ENCODE peak calls at places on chromosomes 11 and 22, in ten cellular contexts. One of them, this sample, is unnamed.
A peak's percentile ranks its signal among the peaks of the same experiment; 100 is the strongest.

GRCh38 chr11:77199346-77199745 is 71.3 kb downstream of the MYO7A start:
- DNase-seq in mucosa of descending colon: peak; percentile 39
- DNase-seq in heart left ventricle: no peak
- DNase-seq in left ventricle myocardium inferior: no peak
- DNase-seq in hepatocyte: no peak
- DNase-seq in astrocyte of the spinal cord: no peak
- DNase-seq in GM06990: no peak
- DNase-seq in transverse colon: no peak
- DNase-seq in stomach: peak; percentile 17
- DNase-seq in PC-3: no peak
- DNase-seq in this sample: no peak

GRCh38 chr11:68090706-68091105 is 30.5 kb downstream of the CHKA start:
- DNase-seq in mucosa of descending colon: no peak
- DNase-seq in heart left ventricle: no peak
- DNase-seq in left ventricle myocardium inferior: no peak
- DNase-seq in hepatocyte: no peak
- DNase-seq in astrocyte of the spinal cord: no peak
- DNase-seq in GM06990: no peak
- DNase-seq in transverse colon: peak; percentile 43
- DNase-seq in stomach: no peak
- DNase-seq in PC-3: peak; percentile 39
- DNase-seq in this sample: no peak

GRCh38 chr11:17642980-17643379 is 76.4 kb upstream of the MYOD1 start:
- DNase-seq in mucosa of descending colon: no peak
- DNase-seq in heart left ventricle: no peak
- DNase-seq in left ventricle myocardium inferior: no peak
- DNase-seq in hepatocyte: no peak
- DNase-seq in astrocyte of the spinal cord: no peak
- DNase-seq in GM06990: no peak
- DNase-seq in transverse colon: no peak
- DNase-seq in stomach: no peak
- DNase-seq in PC-3: no peak
- DNase-seq in this sample: no peak

GRCh38 chr11:128240546-128240945 is 346.8 kb downstream of the ETS1 start:
- DNase-seq in mucosa of descending colon: no peak
- DNase-seq in heart left ventricle: no peak
- DNase-seq in left ventricle myocardium inferior: no peak
- DNase-seq in hepatocyte: no peak
- DNase-seq in astrocyte of the spinal cord: peak; percentile 16
- DNase-seq in GM06990: no peak
- DNase-seq in transverse colon: no peak
- DNase-seq in stomach: no peak
- DNase-seq in PC-3: no peak
- DNase-seq in this sample: peak; percentile 75

GRCh38 chr22:37189011-37189466 is 992 bp upstream of the C1QTNF6 start:
- DNase-seq in mucosa of descending colon: peak; percentile 25
- DNase-seq in heart left ventricle: no peak
- DNase-seq in left ventricle myocardium inferior: peak; percentile 8
- DNase-seq in hepatocyte: no peak
- DNase-seq in astrocyte of the spinal cord: no peak
- DNase-seq in GM06990: no peak
- DNase-seq in transverse colon: no peak
- DNase-seq in stomach: no peak
- DNase-seq in PC-3: peak; percentile 82
- DNase-seq in this sample: peak; percentile 11

GRCh38 chr11:86673872-86674750 is 1.7 kb upstream of the ME3 start:
- DNase-seq in mucosa of descending colon: no peak
- DNase-seq in heart left ventricle: no peak
- DNase-seq in left ventricle myocardium inferior: no peak
- DNase-seq in hepatocyte: no peak
- DNase-seq in astrocyte of the spinal cord: no peak
- DNase-seq in GM06990: no peak
- DNase-seq in transverse colon: peak; percentile 53
- DNase-seq in stomach: no peak
- DNase-seq in PC-3: peak; percentile 36
- DNase-seq in this sample: no peak

GRCh38 chr22:50599816-50600454 is 658 bp upstream of the MAPK8IP2 start:
- DNase-seq in mucosa of descending colon: no peak
- DNase-seq in heart left ventricle: peak; percentile 71
- DNase-seq in left ventricle myocardium inferior: peak; percentile 56
- DNase-seq in hepatocyte: peak; percentile 79
- DNase-seq in astrocyte of the spinal cord: no peak
- DNase-seq in GM06990: no peak
- DNase-seq in transverse colon: peak; percentile 49
- DNase-seq in stomach: peak; percentile 59
- DNase-seq in PC-3: peak; percentile 14
- DNase-seq in this sample: no peak

GRCh38 chr11:64060861-64061444 is 25.2 kb downstream of the FLRT1 start:
- DNase-seq in mucosa of descending colon: no peak
- DNase-seq in heart left ventricle: peak; percentile 46
- DNase-seq in left ventricle myocardium inferior: peak; percentile 42
- DNase-seq in hepatocyte: peak; percentile 73
- DNase-seq in astrocyte of the spinal cord: peak; percentile 4
- DNase-seq in GM06990: peak; percentile 41
- DNase-seq in transverse colon: peak; percentile 29
- DNase-seq in stomach: peak; percentile 28
- DNase-seq in PC-3: no peak
- DNase-seq in this sample: peak; percentile 10

GRCh38 chr22:17980638-17981051 is 43.7 kb downstream of the MICAL3 start:
- DNase-seq in mucosa of descending colon: peak; percentile 84
- DNase-seq in heart left ventricle: no peak
- DNase-seq in left ventricle myocardium inferior: peak; percentile 31
- DNase-seq in hepatocyte: peak; percentile 73
- DNase-seq in astrocyte of the spinal cord: no peak
- DNase-seq in GM06990: peak; percentile 32
- DNase-seq in transverse colon: peak; percentile 81
- DNase-seq in stomach: peak; percentile 48
- DNase-seq in PC-3: no peak
- DNase-seq in this sample: peak; percentile 23

GRCh38 chr22:30252411-30253204 is 6.0 kb upstream of the LIF start:
- DNase-seq in mucosa of descending colon: peak; percentile 85
- DNase-seq in heart left ventricle: no peak
- DNase-seq in left ventricle myocardium inferior: no peak
- DNase-seq in hepatocyte: no peak
- DNase-seq in astrocyte of the spinal cord: no peak
- DNase-seq in GM06990: no peak
- DNase-seq in transverse colon: peak; percentile 78
- DNase-seq in stomach: peak; percentile 41
- DNase-seq in PC-3: peak; percentile 86
- DNase-seq in this sample: no peak

GRCh38 chr11:45610627-45611026 is 54.8 kb downstream of the CHST1 start:
- DNase-seq in mucosa of descending colon: no peak
- DNase-seq in heart left ventricle: no peak
- DNase-seq in left ventricle myocardium inferior: no peak
- DNase-seq in hepatocyte: no peak
- DNase-seq in astrocyte of the spinal cord: no peak
- DNase-seq in GM06990: no peak
- DNase-seq in transverse colon: no peak
- DNase-seq in stomach: no peak
- DNase-seq in PC-3: no peak
- DNase-seq in this sample: no peak

GRCh38 chr11:77449784-77450183 is 24.1 kb downstream of the PAK1 start:
- DNase-seq in mucosa of descending colon: no peak
- DNase-seq in heart left ventricle: no peak
- DNase-seq in left ventricle myocardium inferior: no peak
- DNase-seq in hepatocyte: no peak
- DNase-seq in astrocyte of the spinal cord: no peak
- DNase-seq in GM06990: no peak
- DNase-seq in transverse colon: no peak
- DNase-seq in stomach: no peak
- DNase-seq in PC-3: no peak
- DNase-seq in this sample: no peak

GRCh38 chr22:44729391-44730012 is 22.9 kb upstream of the ARHGAP8 start:
- DNase-seq in mucosa of descending colon: no peak
- DNase-seq in heart left ventricle: peak; percentile 72
- DNase-seq in left ventricle myocardium inferior: peak; percentile 57
- DNase-seq in hepatocyte: peak; percentile 68
- DNase-seq in astrocyte of the spinal cord: peak; percentile 50
- DNase-seq in GM06990: no peak
- DNase-seq in transverse colon: no peak
- DNase-seq in stomach: no peak
- DNase-seq in PC-3: no peak
- DNase-seq in this sample: peak; percentile 66

DNA sequence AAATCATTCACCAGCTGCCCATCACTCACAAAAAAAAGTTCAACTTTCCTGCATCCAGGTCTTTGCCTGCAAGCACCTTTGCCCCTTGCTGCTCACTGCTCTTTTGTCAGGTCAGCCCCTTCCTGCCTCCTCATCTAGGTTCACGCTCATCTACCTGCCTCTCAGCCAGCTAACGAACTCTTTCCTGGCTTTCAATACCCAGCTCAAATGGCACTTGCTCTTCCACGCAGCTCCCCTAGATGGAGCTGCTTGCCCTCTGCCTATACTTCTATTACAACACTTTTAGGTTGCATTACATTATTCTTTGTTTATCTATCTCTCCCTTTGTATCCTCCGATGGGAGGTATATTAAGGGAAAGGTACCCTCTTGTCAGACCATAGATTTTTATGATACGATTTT is 78.9 kb upstream of the TBCEL start:
- DNase-seq in mucosa of descending colon: no peak
- DNase-seq in heart left ventricle: no peak
- DNase-seq in left ventricle myocardium inferior: no peak
- DNase-seq in hepatocyte: no peak
- DNase-seq in astrocyte of the spinal cord: no peak
- DNase-seq in GM06990: no peak
- DNase-seq in transverse colon: no peak
- DNase-seq in stomach: no peak
- DNase-seq in PC-3: no peak
- DNase-seq in this sample: no peak
- TF ChIP-seq CTCF in mucosa of descending colon: no peak
- TF ChIP-seq CTCF in heart left ventricle: no peak
- TF ChIP-seq CTCF in left ventricle myocardium inferior: peak; percentile 24
- TF ChIP-seq CTCF in hepatocyte: no peak
- TF ChIP-seq CTCF in astrocyte of the spinal cord: peak; percentile 19
- TF ChIP-seq CTCF in GM06990: peak; percentile 34
- TF ChIP-seq CTCF in transverse colon: no peak
- TF ChIP-seq CTCF in stomach: no peak
- TF ChIP-seq CTCF in PC-3: peak; percentile 62
- TF ChIP-seq CTCF in this sample: peak; percentile 21

DNA sequence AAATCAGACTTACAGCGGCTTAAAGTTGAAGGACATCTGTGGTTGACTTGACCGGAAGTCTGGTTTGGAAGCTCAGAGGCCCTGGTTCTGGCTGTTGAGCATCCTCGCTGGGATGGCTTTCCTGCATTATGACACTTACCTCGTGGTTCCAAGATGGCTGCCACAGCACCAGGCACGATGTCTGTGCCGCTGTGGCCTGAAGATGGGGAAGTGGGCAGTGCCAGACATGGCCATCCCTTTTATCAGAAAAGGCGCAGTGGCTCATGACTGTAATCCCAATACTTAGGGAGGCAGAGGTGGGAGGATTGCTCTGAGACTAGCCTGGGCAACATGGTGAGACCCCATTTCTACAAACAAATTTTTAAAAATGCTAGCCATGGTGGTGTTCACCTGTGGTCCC is 40.5 kb downstream of the CD82 start:
- DNase-seq in mucosa of descending colon: no peak
- DNase-seq in heart left ventricle: no peak
- DNase-seq in left ventricle myocardium inferior: no peak
- DNase-seq in hepatocyte: no peak
- DNase-seq in astrocyte of the spinal cord: no peak
- DNase-seq in GM06990: no peak
- DNase-seq in transverse colon: no peak
- DNase-seq in stomach: no peak
- DNase-seq in PC-3: no peak
- DNase-seq in this sample: no peak
- H3K4me3 ChIP-seq in mucosa of descending colon: no peak overlapping the region
- H3K4me3 ChIP-seq in heart left ventricle: no peak overlapping the region
- H3K4me3 ChIP-seq in left ventricle myocardium inferior: no peak overlapping the region
- H3K4me3 ChIP-seq in hepatocyte: no peak overlapping the region
- H3K4me3 ChIP-seq in astrocyte of the spinal cord: no peak overlapping the region
- H3K4me3 ChIP-seq in GM06990: no peak overlapping the region
- H3K4me3 ChIP-seq in transverse colon: no peak overlapping the region
- H3K4me3 ChIP-seq in stomach: no peak overlapping the region
- H3K4me3 ChIP-seq in PC-3: no peak overlapping the region
- H3K4me3 ChIP-seq in this sample: no peak overlapping the region

GRCh38 chr11:61752117-61752924 is at the start of gene MYRF:
- DNase-seq in mucosa of descending colon: no peak
- DNase-seq in heart left ventricle: peak; percentile 56
- DNase-seq in left ventricle myocardium inferior: peak; percentile 49
- DNase-seq in hepatocyte: peak; percentile 88
- DNase-seq in astrocyte of the spinal cord: no peak
- DNase-seq in GM06990: peak; percentile 40
- DNase-seq in transverse colon: peak; percentile 75
- DNase-seq in stomach: peak; percentile 81
- DNase-seq in PC-3: peak; percentile 54
- DNase-seq in this sample: peak; percentile 10
- TF ChIP-seq CTCF in mucosa of descending colon: peak; percentile 23
- TF ChIP-seq CTCF in heart left ventricle: peak; percentile 58
- TF ChIP-seq CTCF in left ventricle myocardium inferior: peak; percentile 52
- TF ChIP-seq CTCF in hepatocyte: peak; percentile 59
- TF ChIP-seq CTCF in astrocyte of the spinal cord: peak; percentile 42
- TF ChIP-seq CTCF in GM06990: no peak
- TF ChIP-seq CTCF in transverse colon: peak; percentile 12
- TF ChIP-seq CTCF in stomach: no peak
- TF ChIP-seq CTCF in PC-3: peak; percentile 65
- TF ChIP-seq CTCF in this sample: peak; percentile 28

DNA sequence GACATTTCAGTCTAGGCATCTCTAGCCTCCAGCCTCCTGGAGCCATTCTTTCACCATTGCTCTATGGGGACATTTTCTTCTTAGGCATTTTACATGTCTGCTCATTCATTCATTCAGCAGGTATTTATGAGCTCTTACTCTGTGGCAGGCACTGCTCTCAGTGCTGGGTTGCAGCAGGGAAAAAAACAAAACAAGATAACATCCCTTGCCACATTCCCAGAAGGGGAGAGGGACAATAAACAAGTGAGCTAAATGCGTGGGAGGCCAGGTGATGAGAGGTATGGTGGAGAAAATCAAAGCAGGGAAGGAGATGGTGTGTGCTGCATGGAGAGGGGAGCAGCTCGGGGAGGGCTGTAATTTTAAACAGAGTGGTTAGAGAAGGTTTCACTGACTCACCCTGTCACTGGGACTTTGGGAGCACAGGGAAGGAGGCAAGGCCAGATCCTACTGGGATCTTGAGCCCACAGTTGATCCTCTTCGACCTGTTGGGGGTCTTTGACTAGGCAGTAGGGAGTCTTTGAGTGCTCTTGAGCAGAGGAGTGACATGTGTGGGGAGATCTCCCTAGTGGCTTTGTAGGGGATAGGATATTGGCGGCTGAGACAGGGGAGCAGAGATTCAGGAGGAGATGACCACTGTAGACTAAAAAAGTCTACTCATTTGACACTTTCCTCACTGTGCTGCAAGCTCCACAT is 17.0 kb downstream of the MICAL2 start:
- DNase-seq in mucosa of descending colon: no peak
- DNase-seq in heart left ventricle: no peak
- DNase-seq in left ventricle myocardium inferior: no peak
- DNase-seq in hepatocyte: no peak
- DNase-seq in astrocyte of the spinal cord: no peak
- DNase-seq in GM06990: no peak
- DNase-seq in transverse colon: no peak
- DNase-seq in stomach: no peak
- DNase-seq in PC-3: no peak
- DNase-seq in this sample: no peak
- H3K4me3 ChIP-seq in mucosa of descending colon: no peak overlapping the region
- H3K4me3 ChIP-seq in heart left ventricle: no peak overlapping the region
- H3K4me3 ChIP-seq in left ventricle myocardium inferior: no peak overlapping the region
- H3K4me3 ChIP-seq in hepatocyte: no peak overlapping the region
- H3K4me3 ChIP-seq in astrocyte of the spinal cord: no peak overlapping the region
- H3K4me3 ChIP-seq in GM06990: no peak overlapping the region
- H3K4me3 ChIP-seq in transverse colon: no peak overlapping the region
- H3K4me3 ChIP-seq in stomach: no peak overlapping the region
- H3K4me3 ChIP-seq in PC-3: no peak overlapping the region
- H3K4me3 ChIP-seq in this sample: no peak overlapping the region

GRCh38 chr11:304915-305833 is 2.4 kb upstream of the IFITM2 start:
- DNase-seq in mucosa of descending colon: peak; percentile 51
- DNase-seq in heart left ventricle: peak; percentile 71
- DNase-seq in left ventricle myocardium inferior: peak; percentile 68
- DNase-seq in hepatocyte: peak; percentile 87
- DNase-seq in astrocyte of the spinal cord: peak; percentile 81
- DNase-seq in GM06990: no peak
- DNase-seq in transverse colon: peak; percentile 75
- DNase-seq in stomach: peak; percentile 65
- DNase-seq in PC-3: peak; percentile 66
- DNase-seq in this sample: peak; percentile 81
- TF ChIP-seq CTCF in mucosa of descending colon: peak; percentile 40
- TF ChIP-seq CTCF in heart left ventricle: peak; percentile 76
- TF ChIP-seq CTCF in left ventricle myocardium inferior: peak; percentile 78
- TF ChIP-seq CTCF in hepatocyte: peak; percentile 73
- TF ChIP-seq CTCF in astrocyte of the spinal cord: peak; percentile 82
- TF ChIP-seq CTCF in GM06990: peak; percentile 54
- TF ChIP-seq CTCF in transverse colon: peak; percentile 84
- TF ChIP-seq CTCF in stomach: no peak
- TF ChIP-seq CTCF in PC-3: peak; percentile 61
- TF ChIP-seq CTCF in this sample: peak; percentile 81